ENCODE peak calls at places on chromosomes 12 and 14, in four cellular contexts. B is upper lobe of right lung, A is HAP-1, W is uterus. E is an unnamed sample. For H3K9me3, the result is how much of the 10 kb centered on the place peaks cover.

GRCh38 chr14:91372680-91373495 is 44.7 kb downstream of the CCDC88C start:
- DNase-seq in B (no peak), A (no peak), W (no peak), E (peak)

GRCh38 chr12:6312529-6313325 is 2.2 kb downstream of the PLEKHG6 start:
- DNase-seq in B (peak), A (no peak), W (no peak), E (no peak)

GRCh38 chr12:17691369-17691768 is 398.6 kb downstream of the RERGL start:
- DNase-seq in B (no peak), A (no peak), W (no peak), E (no peak)

GRCh38 chr14:34365309-34365915 is 96.6 kb downstream of the SPTSSA start:
- DNase-seq in B (no peak), A (no peak), W (no peak), E (no peak)

GRCh38 chr14:75315143-75315542 is 36.5 kb downstream of the FOS start:
- DNase-seq in B (no peak), A (no peak), W (no peak), E (no peak)

GRCh38 chr12:19757317-19757877 is 318.1 kb downstream of the AEBP2 start:
- DNase-seq in B (no peak), A (peak), W (no peak), E (no peak)

GRCh38 chr12:53195516-53196420 is 11.3 kb downstream of the ITGB7 start:
- DNase-seq in B (no peak), A (no peak), W (no peak), E (no peak)

GRCh38 chr12:60539592-60539991 is 943.8 kb downstream of the SLC16A7 start:
- DNase-seq in B (no peak), A (no peak), W (no peak), E (no peak)

GRCh38 chr12:107287436-107288413 is 194.4 kb upstream of the CRY1 start:
- DNase-seq in B (no peak), A (no peak), W (no peak), E (no peak)

GRCh38 chr12:130454296-130454695 is 116.6 kb downstream of the PIWIL1 start:
- DNase-seq in B (no peak), A (no peak), W (no peak), E (no peak)
- H3K9me3 ChIP-seq in B (under half), A (under half), W (under half), E (under half)

GRCh38 chr14:29653303-29653702 is 274.3 kb downstream of the PRKD1 start:
- DNase-seq in B (no peak), A (no peak), W (no peak), E (no peak)
- H3K9me3 ChIP-seq in B (under half), A (under half), W (under half), E (under half)

GRCh38 chr14:52934762-52935161 is 16.1 kb downstream of the FERMT2 start:
- DNase-seq in B (no peak), A (no peak), W (no peak), E (no peak)

GRCh38 chr14:52926994-52927393 is 23.9 kb downstream of the FERMT2 start:
- DNase-seq in B (no peak), A (no peak), W (no peak), E (no peak)

GRCh38 chr14:52923902-52924575 is 26.8 kb downstream of the FERMT2 start:
- DNase-seq in B (no peak), A (no peak), W (no peak), E (no peak)

DNA sequence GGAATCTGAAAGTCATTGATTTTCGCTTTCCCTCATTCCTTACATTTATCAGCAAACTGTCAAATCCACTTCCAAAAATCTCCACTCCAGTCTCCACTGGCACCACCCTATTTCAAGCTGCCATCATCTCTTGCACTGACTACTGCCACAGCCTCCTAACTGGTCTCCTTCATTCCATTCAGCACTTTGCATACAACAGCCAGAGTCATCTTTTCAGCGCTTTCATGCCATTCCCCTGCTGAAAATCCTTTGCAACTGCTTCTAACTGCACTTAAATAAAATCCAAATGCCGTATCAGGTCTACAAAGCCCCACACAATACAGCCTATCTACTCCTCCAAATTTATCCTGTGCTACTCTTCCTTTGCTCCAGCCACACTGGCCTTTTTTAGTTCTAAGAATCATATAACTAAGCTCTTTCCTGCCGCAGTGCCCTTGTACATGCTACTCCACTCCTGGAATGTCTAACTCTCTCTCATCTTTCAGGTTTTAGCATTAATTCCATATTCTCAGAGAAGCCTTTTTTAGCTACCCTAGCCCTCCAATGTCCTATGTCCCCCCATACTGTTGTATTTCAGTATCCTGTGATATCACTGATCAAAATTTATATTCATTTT is 21.6 kb downstream of the FERMT2 start:
- DNase-seq in B (no peak), A (no peak), W (no peak), E (no peak)
- H3K9me3 ChIP-seq in B (under half), A (under half), W (under half), E (under half)

GRCh38 chr14:79656496-79656895 is 554.8 kb downstream of the DIO2 start:
- DNase-seq in B (no peak), A (no peak), W (no peak), E (no peak)

GRCh38 chr14:79663453-79663852 is 547.9 kb downstream of the DIO2 start:
- DNase-seq in B (no peak), A (no peak), W (no peak), E (no peak)

GRCh38 chr14:79658224-79658623 is 553.1 kb downstream of the DIO2 start:
- DNase-seq in B (no peak), A (no peak), W (no peak), E (no peak)

GRCh38 chr14:79661762-79662161 is 549.5 kb downstream of the DIO2 start:
- DNase-seq in B (no peak), A (no peak), W (no peak), E (no peak)

DNA sequence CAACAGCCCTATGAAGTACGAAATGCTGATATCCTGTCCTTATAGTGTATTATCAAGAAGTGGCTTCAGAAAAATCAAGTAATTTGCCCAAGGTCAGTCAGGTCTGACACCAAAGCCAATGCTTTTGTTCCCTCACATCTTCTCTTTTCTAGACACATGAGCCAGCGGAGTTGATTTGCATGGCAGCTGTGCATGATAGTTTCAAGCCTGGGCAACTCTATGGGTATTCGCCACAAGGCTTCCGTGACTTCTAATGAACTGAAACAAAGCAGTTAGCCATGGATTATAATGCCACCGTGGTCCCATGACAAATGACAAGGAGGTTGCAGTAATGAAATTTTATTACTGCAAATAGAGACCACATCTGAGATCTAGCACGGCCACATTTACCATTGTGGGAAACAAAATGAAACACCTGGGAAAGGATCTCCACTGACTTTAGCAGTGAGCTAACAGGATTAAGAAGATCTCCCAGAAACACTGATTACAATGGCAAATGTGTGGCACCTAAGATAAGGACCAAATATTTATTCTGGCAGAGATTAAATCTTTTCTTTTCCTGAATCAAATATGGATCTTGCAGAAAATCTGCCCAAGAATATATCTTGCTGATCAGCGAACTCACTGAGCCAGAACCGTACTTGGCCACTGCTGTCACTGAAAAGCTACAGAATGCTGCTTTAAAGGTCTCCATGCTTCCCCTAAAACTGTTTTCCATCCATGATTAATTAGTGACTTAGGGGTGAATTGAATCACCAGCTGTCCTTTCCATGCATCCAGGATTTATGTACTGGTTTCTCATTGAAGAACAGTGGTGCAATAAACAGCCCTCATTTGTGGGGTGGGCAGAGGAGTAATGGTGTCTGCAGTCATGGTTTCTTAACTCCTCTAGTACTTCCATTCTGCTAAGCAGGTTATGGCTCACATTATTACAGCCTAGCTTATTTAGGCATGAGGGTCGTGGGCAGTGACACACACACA is 551.0 kb downstream of the DIO2 start:
- DNase-seq in B (no peak), A (no peak), W (no peak), E (no peak)
- H3K9me3 ChIP-seq in B (under half), A (under half), W (under half), E (under half)

GRCh38 chr14:106670006-106670405 is 1143.6 kb downstream of the TMEM121 start:
- DNase-seq in B (no peak), A (no peak), W (no peak), E (no peak)

GRCh38 chr14:106665814-106666213 is 1139.4 kb downstream of the TMEM121 start:
- DNase-seq in B (no peak), A (no peak), W (no peak), E (no peak)

GRCh38 chr14:106662947-106663346 is 1136.6 kb downstream of the TMEM121 start:
- DNase-seq in B (no peak), A (no peak), W (no peak), E (no peak)

DNA sequence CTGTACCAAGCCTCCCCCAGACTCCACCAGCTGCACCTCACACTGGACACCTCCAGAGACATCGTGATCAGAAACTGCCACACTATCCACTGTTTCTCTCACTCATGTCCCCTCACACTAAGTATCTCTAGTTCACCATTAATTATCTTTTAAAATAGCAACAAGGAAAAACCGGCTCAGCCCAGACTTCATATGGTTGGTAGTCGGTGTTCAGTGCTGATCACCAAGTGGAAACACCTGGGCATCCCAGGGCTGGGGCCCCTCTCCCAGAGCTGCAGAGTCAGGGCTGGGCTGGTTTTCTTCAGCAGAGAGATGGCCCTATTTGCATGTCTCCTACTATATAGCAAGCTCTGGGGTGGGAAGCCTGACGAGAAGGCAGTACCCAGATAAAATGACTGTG is 1140.0 kb downstream of the TMEM121 start:
- DNase-seq in B (no peak), A (no peak), W (no peak), E (no peak)
- H3K9me3 ChIP-seq in B (under half), A (under half), W (under half), E (under half)

GRCh38 chr14:47863441-47863840 is 188.0 kb upstream of the MDGA2 start:
- DNase-seq in B (no peak), A (no peak), W (no peak), E (no peak)
- H3K9me3 ChIP-seq in B (under half), A (under half), W (under half), E (under half)

DNA sequence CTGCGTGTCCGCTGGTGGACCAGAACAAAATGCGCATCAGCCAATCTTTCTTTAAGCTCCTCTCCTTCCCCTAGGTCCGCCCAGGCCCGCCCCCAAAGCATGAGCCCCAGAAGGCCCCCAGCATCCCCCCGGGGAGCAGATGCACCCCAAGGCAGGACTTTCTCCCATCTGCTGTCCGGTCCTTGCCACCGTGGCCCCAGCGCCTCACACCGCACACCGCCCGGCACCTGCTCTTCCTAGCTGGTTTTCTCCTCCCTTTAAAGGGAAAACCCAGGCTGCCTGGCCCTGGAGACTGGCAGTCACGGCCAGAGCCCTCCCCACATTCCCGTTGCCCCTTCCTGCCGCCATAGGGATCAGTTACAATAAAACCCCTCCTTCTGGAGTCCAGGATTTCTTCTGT is 30.2 kb downstream of the RIMBP2 start:
- DNase-seq in B (no peak), A (no peak), W (no peak), E (peak)
- H3K9me3 ChIP-seq in B (under half), A (under half), W (under half), E (under half)

E was measured in spleen.